ENCODE peak calls at places on chromosomes 4 and X, in seven cellular contexts. V, D, U, E, P, A and M are unnamed samples.

GRCh38 chr4:184732126-184732525 is 1.8 kb downstream of the CENPU start:
- DNase-seq in V (no peak), D (no peak), U (no peak), E (no peak), P (no peak), A (no peak), M (peak; percentile 24)

GRCh38 chr4:10028910-10029309 is 7.6 kb upstream of the SLC2A9 start:
- DNase-seq in V (no peak), D (no peak), U (no peak), E (no peak), P (no peak), A (no peak), M (no peak)

GRCh38 chrX:40105016-40105790 is 7.4 kb upstream of the BCOR start:
- DNase-seq in V (no peak), D (no peak), U (no peak), E (peak; percentile 57), P (no peak), A (no peak), M (no peak)

GRCh38 chr4:101271516-101271915 is 75.8 kb downstream of the PPP3CA start:
- DNase-seq in V (peak; percentile 26), D (no peak), U (no peak), E (no peak), P (no peak), A (no peak), M (peak; percentile 60)

GRCh38 chr4:56681158-56681848 is at the start of gene HOPX:
- DNase-seq in V (peak; percentile 33), D (peak; percentile 47), U (peak; percentile 33), E (peak; percentile 21), P (no peak), A (no peak), M (no peak)

GRCh38 chr4:87270144-87270543 is 49.7 kb upstream of the KLHL8 start:
- DNase-seq in V (peak; percentile 70), D (no peak), U (no peak), E (no peak), P (no peak), A (no peak), M (peak; percentile 51)

GRCh38 chr4:166324321-166324720 is 451.3 kb downstream of the TLL1 start:
- DNase-seq in V (peak; percentile 6), D (no peak), U (no peak), E (peak; percentile 29), P (no peak), A (no peak), M (peak; percentile 51)

GRCh38 chrX:40054793-40055192 is 43.0 kb downstream of the BCOR start:
- DNase-seq in V (no peak), D (no peak), U (no peak), E (no peak), P (no peak), A (no peak), M (no peak)

GRCh38 chrX:150504399-150505186 is 63.8 kb upstream of the MTM1 start:
- DNase-seq in V (no peak), D (no peak), U (no peak), E (no peak), P (no peak), A (no peak), M (no peak)

GRCh38 chrX:37755073-37755472 is 24.8 kb upstream of the CYBB start:
- DNase-seq in V (no peak), D (peak; percentile 19), U (peak; percentile 47), E (peak; percentile 10), P (no peak), A (no peak), M (no peak)

GRCh38 chr4:149735796-149736195 is 79.8 kb downstream of the IQCM start:
- DNase-seq in V (peak; percentile 59), D (no peak), U (no peak), E (no peak), P (no peak), A (no peak), M (peak; percentile 38)

GRCh38 chr4:31557444-31557843 is 837.3 kb downstream of the PCDH7 start:
- DNase-seq in V (peak; percentile 2), D (no peak), U (no peak), E (no peak), P (no peak), A (no peak), M (no peak)

GRCh38 chr4:70473691-70474090 is 1.7 kb downstream of the MUC7 start:
- DNase-seq in V (peak; percentile 3), D (no peak), U (no peak), E (no peak), P (no peak), A (no peak), M (no peak)

GRCh38 chr4:183249854-183250253 is 70.2 kb downstream of the CLDN22 start:
- DNase-seq in V (peak; percentile 58), D (peak; percentile 3), U (peak; percentile 5), E (peak; percentile 19), P (no peak), A (no peak), M (peak; percentile 62)

GRCh38 chr4:134702374-134702773 is 500.8 kb upstream of the PABPC4L start:
- DNase-seq in V (no peak), D (no peak), U (no peak), E (no peak), P (no peak), A (no peak), M (no peak)

GRCh38 chr4:52837716-52838558 is 24.2 kb upstream of the RASL11B start:
- DNase-seq in V (peak; percentile 42), D (no peak), U (no peak), E (no peak), P (no peak), A (no peak), M (no peak)

GRCh38 chr4:17985832-17986231 is 35.7 kb downstream of the LCORL start:
- DNase-seq in V (no peak), D (no peak), U (no peak), E (no peak), P (no peak), A (no peak), M (no peak)
- H3K9me3 ChIP-seq in V (no peaks in the 10 kb centered on the region), D (no peaks in the 10 kb centered on the region), U (no peaks in the 10 kb centered on the region), E (peaks cover 8% of the 10 kb centered on the region), P (peaks cover 18% of the 10 kb centered on the region), A (peaks cover 30% of the 10 kb centered on the region), M (peaks cover 54% of the 10 kb centered on the region)

GRCh38 chr4:169446824-169447223 is 165.6 kb downstream of the NEK1 start:
- DNase-seq in V (no peak), D (no peak), U (no peak), E (no peak), P (no peak), A (no peak), M (no peak)
- H3K27ac ChIP-seq in V (no peak overlapping the region), D (no peak overlapping the region), U (no peak overlapping the region), E (no peak overlapping the region), P (no peak overlapping the region), A (no peak overlapping the region), M (no peak overlapping the region)

GRCh38 chrX:96846841-96847240 is 36.9 kb upstream of the RPA4 start:
- DNase-seq in V (no peak), D (no peak), U (no peak), E (no peak), P (no peak), A (no peak), M (no peak)

GRCh38 chrX:96841325-96841724 is 42.4 kb upstream of the RPA4 start:
- DNase-seq in V (no peak), D (no peak), U (no peak), E (no peak), P (no peak), A (no peak), M (no peak)

GRCh38 chrX:96837808-96838207 is 45.9 kb upstream of the RPA4 start:
- DNase-seq in V (peak; percentile 8), D (no peak), U (no peak), E (no peak), P (no peak), A (no peak), M (no peak)

GRCh38 chrX:96843566-96843965 is 40.1 kb upstream of the RPA4 start:
- DNase-seq in V (no peak), D (no peak), U (no peak), E (no peak), P (no peak), A (no peak), M (peak; percentile 3)
- H3K4me3 ChIP-seq in V (no peak overlapping the region), D (no peak overlapping the region), U (no peak overlapping the region), E (no peak overlapping the region), P (no peak overlapping the region), A (no peak overlapping the region), M (no peak overlapping the region)

DNA sequence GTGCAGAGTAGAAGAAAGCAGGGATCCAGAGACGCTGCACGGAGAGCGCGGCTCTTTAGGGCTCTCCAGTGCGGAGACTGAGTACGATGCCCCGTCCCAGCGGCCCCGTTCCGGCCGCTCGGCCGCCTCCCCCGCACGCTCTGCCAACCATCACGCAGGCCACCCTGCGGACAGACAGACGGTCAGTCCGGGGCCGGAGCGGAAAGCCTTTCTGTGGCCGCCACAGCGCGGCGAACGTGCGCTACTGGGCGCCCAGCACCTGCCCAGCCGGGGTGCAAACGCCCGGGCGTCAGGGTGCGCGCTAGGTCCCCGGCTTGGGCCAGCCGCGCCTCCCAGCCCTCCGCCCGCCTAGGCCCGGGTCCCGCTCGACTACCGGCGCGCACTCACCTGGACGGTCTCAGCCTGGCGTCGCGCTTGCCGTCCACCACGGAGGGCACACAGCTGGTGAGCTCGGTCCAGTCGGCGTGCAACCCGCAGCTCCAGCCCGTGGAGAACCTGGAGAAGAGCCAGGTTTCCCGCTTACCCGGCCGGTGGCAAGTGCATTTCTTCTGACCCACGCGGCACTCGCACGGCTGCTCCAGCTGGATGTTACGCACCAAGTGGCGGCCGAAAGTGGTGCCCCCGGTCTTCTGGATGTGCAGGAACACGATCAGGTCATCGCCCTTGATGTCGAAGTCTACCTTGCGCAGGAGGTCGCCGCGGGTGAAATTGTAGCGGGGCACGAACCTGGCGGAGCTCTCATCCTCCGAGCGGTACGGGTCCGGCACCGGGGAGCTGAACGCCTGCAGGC is 1.8 kb downstream of the HS6ST2 start:
- DNase-seq in V (no peak), D (no peak), U (no peak), E (no peak), P (no peak), A (no peak), M (no peak)
- H3K9me3 ChIP-seq in V (no peaks in the 10 kb centered on the region), D (no peaks in the 10 kb centered on the region), U (no peaks in the 10 kb centered on the region), E (no peaks in the 10 kb centered on the region), P (no peaks in the 10 kb centered on the region), A (no peaks in the 10 kb centered on the region), M (no peaks in the 10 kb centered on the region)

GRCh38 chr4:122764071-122764807 is 31.7 kb downstream of the BBS12 start:
- DNase-seq in V (peak; percentile 71), D (no peak), U (no peak), E (no peak), P (no peak), A (no peak), M (no peak)
- H3K27ac ChIP-seq in V (peak overlapping the region; percentile 81), D (no peak overlapping the region), U (no peak overlapping the region), E (no peak overlapping the region), P (peak overlapping the region; percentile 54), A (no peak overlapping the region), M (peak overlapping the region; percentile 5)

DNA sequence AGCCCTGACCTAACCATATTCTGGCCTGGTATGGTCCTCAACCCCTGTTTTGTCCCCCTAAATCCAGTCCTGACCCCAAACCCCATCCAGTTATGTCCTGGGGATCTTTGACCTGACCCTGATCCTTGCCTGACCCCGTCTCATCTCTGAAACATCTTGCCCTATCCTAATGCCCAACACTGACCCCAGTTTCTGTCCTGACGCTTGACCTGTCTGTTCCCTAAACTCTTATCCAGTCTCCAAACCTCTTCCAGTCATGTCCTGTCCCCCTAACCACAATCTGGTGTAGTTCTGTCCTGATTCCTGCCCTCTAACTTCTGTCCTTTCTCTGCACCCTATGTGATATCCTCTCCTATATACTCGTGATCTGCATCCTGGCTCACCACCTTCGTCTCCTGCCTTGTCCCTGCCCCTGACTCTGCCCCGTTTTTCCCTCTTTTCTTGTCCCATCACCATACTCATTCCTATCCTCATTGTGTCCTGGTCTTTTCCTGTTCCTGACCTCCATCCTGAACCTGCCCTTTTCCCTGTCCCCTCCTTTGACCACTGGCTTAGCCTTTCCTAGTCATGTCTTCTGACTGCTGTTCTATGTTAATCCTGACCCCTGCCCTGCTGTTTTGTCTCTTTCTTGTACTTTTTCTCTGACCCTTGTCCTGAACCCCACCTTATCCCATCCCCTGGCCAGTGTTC is 4.6 kb upstream of the CCDC120 start:
- DNase-seq in V (no peak), D (no peak), U (no peak), E (no peak), P (no peak), A (no peak), M (no peak)
- H3K4me3 ChIP-seq in V (peak overlapping the region; percentile 61), D (peak overlapping the region; percentile 48), U (peak overlapping the region; percentile 43), E (peak overlapping the region; percentile 51), P (peak overlapping the region; percentile 80), A (peak overlapping the region; percentile 53), M (peak overlapping the region; percentile 66)